ENCODE peak calls at places on chromosomes 6 and 20, in six cellular contexts. H, P, A, M, F and G are unnamed samples.
A peak's percentile ranks its signal among the peaks of the same experiment; 100 is the strongest.

GRCh38 chr6:152748843-152749242 is 1.8 kb upstream of the VIP start:
- DNase-seq in H (no peak), P (no peak), A (peak; percentile 30), M (no peak), F (no peak), G (peak; percentile 17)

GRCh38 chr20:56735087-56735642 is 106.1 kb downstream of the TFAP2C start:
- DNase-seq in H (no peak), P (no peak), A (no peak), M (no peak), F (no peak), G (no peak)

GRCh38 chr6:4774715-4775590 is 1.3 kb upstream of the CDYL start:
- DNase-seq in H (no peak), P (peak; percentile 34), A (no peak), M (peak; percentile 37), F (peak; percentile 49), G (no peak)

GRCh38 chr6:150813993-150814359 is 51.5 kb upstream of the MTHFD1L start:
- DNase-seq in H (no peak), P (peak; percentile 11), A (peak; percentile 37), M (no peak), F (no peak), G (peak; percentile 23)

GRCh38 chr6:150640556-150641206 is 41.0 kb downstream of the PLEKHG1 start:
- DNase-seq in H (no peak), P (no peak), A (no peak), M (no peak), F (no peak), G (no peak)

GRCh38 chr6:46419576-46420002 is 71.7 kb downstream of the RCAN2 start:
- DNase-seq in H (no peak), P (peak; percentile 55), A (peak; percentile 73), M (peak; percentile 53), F (peak; percentile 42), G (peak; percentile 73)

GRCh38 chr6:111263837-111264236 is 176.5 kb downstream of the SLC16A10 start:
- DNase-seq in H (no peak), P (no peak), A (peak; percentile 90), M (no peak), F (no peak), G (peak; percentile 87)

GRCh38 chr6:1929931-1930330 is 315.5 kb downstream of the GMDS start:
- DNase-seq in H (no peak), P (no peak), A (no peak), M (no peak), F (no peak), G (no peak)

GRCh38 chr6:41639556-41640371 is 1.5 kb downstream of the MDFI start:
- DNase-seq in H (no peak), P (no peak), A (no peak), M (no peak), F (no peak), G (no peak)

GRCh38 chr6:17102258-17102870 is 514 bp downstream of the STMND1 start:
- DNase-seq in H (no peak), P (no peak), A (no peak), M (no peak), F (no peak), G (no peak)

GRCh38 chr20:45963059-45964011 is 8.7 kb downstream of the ZNF335 start:
- DNase-seq in H (no peak), P (peak; percentile 34), A (peak; percentile 71), M (no peak), F (peak; percentile 44), G (peak; percentile 66)

GRCh38 chr6:1617466-1618304 is 8.0 kb downstream of the FOXC1 start:
- DNase-seq in H (no peak), P (no peak), A (no peak), M (no peak), F (no peak), G (no peak)

GRCh38 chr6:75691012-75691411 is 58.0 kb upstream of the MYO6 start:
- DNase-seq in H (no peak), P (no peak), A (peak; percentile 62), M (no peak), F (no peak), G (peak; percentile 56)

GRCh38 chr20:63009988-63010769 is 3.4 kb upstream of the BHLHE23 start:
- DNase-seq in H (no peak), P (no peak), A (peak; percentile 27), M (no peak), F (peak; percentile 71), G (peak; percentile 46)

GRCh38 chr6:82178759-82179112 is 68.8 kb downstream of the IBTK start:
- DNase-seq in H (no peak), P (no peak), A (no peak), M (no peak), F (no peak), G (no peak)

GRCh38 chr20:41135888-41136243 is 1.5 kb upstream of the PLCG1 start:
- DNase-seq in H (no peak), P (no peak), A (no peak), M (no peak), F (no peak), G (no peak)

GRCh38 chr6:101666256-101666655 is 272.7 kb downstream of the GRIK2 start:
- DNase-seq in H (no peak), P (peak; percentile 29), A (peak; percentile 73), M (no peak), F (no peak), G (peak; percentile 89)

GRCh38 chr6:71408966-71409723 is 120.5 kb downstream of the OGFRL1 start:
- DNase-seq in H (no peak), P (no peak), A (no peak), M (no peak), F (no peak), G (no peak)

GRCh38 chr20:8049321-8049720 is 29.8 kb upstream of the TMX4 start:
- DNase-seq in H (no peak), P (no peak), A (no peak), M (no peak), F (no peak), G (no peak)

GRCh38 chr6:85364354-85364753 is 85.5 kb upstream of the NT5E start:
- DNase-seq in H (no peak), P (peak; percentile 45), A (peak; percentile 96), M (no peak), F (no peak), G (peak; percentile 91)

GRCh38 chr6:15551262-15551661 is 111.6 kb downstream of the DTNBP1 start:
- DNase-seq in H (no peak), P (no peak), A (no peak), M (no peak), F (no peak), G (no peak)

GRCh38 chr6:81326856-81327561 is 425.5 kb downstream of the TENT5A start:
- DNase-seq in H (no peak), P (no peak), A (no peak), M (no peak), F (no peak), G (peak; percentile 84)